ENCODE peak calls at places on chromosomes 2 and 18, in seven cellular contexts. N is AG04450, W is ascending aorta, Q is right lobe of liver, L is aorta, X is sigmoid colon, P is tibial artery. S is an unnamed sample. For H3K27me3, the result is how much of the 10 kb centered on the place peaks cover.

GRCh38 chr2:101942846-101943245 is 48.9 kb upstream of the IL1R2 start:
- DNase-seq in N (no peak), W (no peak), Q (no peak), L (no peak), X (no peak), P (no peak), S (no peak)

GRCh38 chr18:59957957-59958356 is 58.2 kb downstream of the PMAIP1 start:
- DNase-seq in N (peak), W (no peak), Q (no peak), L (no peak), X (no peak), P (no peak), S (peak)

GRCh38 chr2:171084128-171084527 is 76.6 kb downstream of the TLK1 start:
- DNase-seq in N (no peak), W (no peak), Q (no peak), L (no peak), X (no peak), P (no peak), S (no peak)

GRCh38 chr2:237291138-237291792 is 122.7 kb downstream of the COL6A3 start:
- DNase-seq in N (peak), W (peak), Q (peak), L (peak), X (peak), P (peak), S (peak)

GRCh38 chr2:206443735-206444527 is 599 bp downstream of the ADAM23 start:
- DNase-seq in N (no peak), W (no peak), Q (no peak), L (peak), X (no peak), P (no peak), S (peak)

GRCh38 chr18:67010916-67011315 is 407.0 kb upstream of the CDH19 start:
- DNase-seq in N (no peak), W (no peak), Q (no peak), L (no peak), X (no peak), P (no peak), S (peak)

GRCh38 chr2:156518160-156518559 is 82.0 kb downstream of the GPD2 start:
- DNase-seq in N (no peak), W (no peak), Q (no peak), L (no peak), X (no peak), P (no peak), S (no peak)

GRCh38 chr2:75315436-75315835 is 116.1 kb upstream of the TACR1 start:
- DNase-seq in N (no peak), W (no peak), Q (no peak), L (no peak), X (no peak), P (no peak), S (no peak)

GRCh38 chr2:150280255-150280654 is 207.2 kb downstream of the RND3 start:
- DNase-seq in N (peak), W (no peak), Q (no peak), L (no peak), X (peak), P (no peak), S (peak)

GRCh38 chr18:43875496-43875895 is 598.2 kb upstream of the SYT4 start:
- DNase-seq in N (no peak), W (no peak), Q (no peak), L (no peak), X (no peak), P (no peak), S (peak)

GRCh38 chr2:189783451-189783926 is 650 bp downstream of the ORMDL1 start:
- DNase-seq in N (no peak), W (no peak), Q (no peak), L (no peak), X (no peak), P (no peak), S (no peak)

GRCh38 chr2:54772531-54772930 is 49.1 kb downstream of the EML6 start:
- DNase-seq in N (no peak), W (no peak), Q (no peak), L (no peak), X (no peak), P (no peak), S (peak)
- H3K27me3 ChIP-seq in N (under half), W (under half), Q (under half), L (under half), X (under half), P (under half), S (under half)

GRCh38 chr2:176115883-176116813 is at the start of gene HOXD10:
- DNase-seq in N (no peak), W (peak), Q (no peak), L (peak), X (peak), P (no peak), S (no peak)

GRCh38 chr2:176114120-176114929 is 2.3 kb upstream of the HOXD10 start:
- DNase-seq in N (no peak), W (no peak), Q (no peak), L (no peak), X (no peak), P (no peak), S (no peak)

GRCh38 chr2:176112375-176113302 is 3.9 kb upstream of the HOXD10 start:
- DNase-seq in N (no peak), W (no peak), Q (no peak), L (no peak), X (no peak), P (no peak), S (no peak)

GRCh38 chr2:176117162-176117822 is 714 bp downstream of the HOXD10 start:
- DNase-seq in N (no peak), W (peak), Q (no peak), L (no peak), X (peak), P (no peak), S (no peak)

DNA sequence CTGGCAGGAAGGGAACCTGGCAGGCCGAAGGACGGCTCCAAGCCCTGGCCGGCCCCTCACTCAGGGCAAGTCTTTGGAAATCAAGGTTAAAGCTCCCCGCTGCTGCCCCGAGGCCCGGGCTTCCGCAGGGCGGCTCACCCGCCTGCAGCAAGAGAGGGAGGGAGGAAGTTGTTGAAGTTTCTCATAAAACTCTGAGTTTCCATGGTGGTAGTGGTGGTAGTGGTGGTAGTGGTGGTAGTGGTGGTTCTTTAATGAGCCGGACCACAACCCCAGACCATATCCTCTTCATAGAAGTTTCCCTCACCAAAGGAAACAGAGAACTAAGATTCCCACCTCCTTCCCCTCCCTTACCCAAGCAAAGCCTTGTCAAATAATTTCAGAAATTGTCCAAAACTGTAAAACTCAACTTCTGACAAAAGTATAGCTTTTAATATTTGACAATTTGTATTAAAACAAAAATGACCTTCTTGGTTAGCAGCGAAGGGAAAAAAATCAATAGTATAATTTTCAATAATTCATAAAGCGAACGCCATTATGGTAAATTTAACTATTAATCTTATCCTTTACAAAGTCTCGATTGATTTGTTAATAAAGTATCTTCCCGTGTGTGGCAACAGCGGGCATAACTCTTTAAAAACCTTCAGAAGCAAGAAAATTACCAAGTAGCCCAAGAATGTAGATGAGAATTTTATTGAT is 1.5 kb upstream of the HOXD10 start:
- DNase-seq in N (no peak), W (no peak), Q (no peak), L (no peak), X (no peak), P (no peak), S (no peak)
- H3K27me3 ChIP-seq in N (half or more), W (under half), Q (under half), L (under half), X (under half), P (half or more), S (half or more)

GRCh38 chr2:232520489-232520888 is 301 bp downstream of the PRSS56 start:
- DNase-seq in N (no peak), W (no peak), Q (no peak), L (no peak), X (no peak), P (no peak), S (no peak)
- H3K27me3 ChIP-seq in N (half or more), W (under half), Q (under half), L (under half), X (under half), P (half or more), S (half or more)

DNA sequence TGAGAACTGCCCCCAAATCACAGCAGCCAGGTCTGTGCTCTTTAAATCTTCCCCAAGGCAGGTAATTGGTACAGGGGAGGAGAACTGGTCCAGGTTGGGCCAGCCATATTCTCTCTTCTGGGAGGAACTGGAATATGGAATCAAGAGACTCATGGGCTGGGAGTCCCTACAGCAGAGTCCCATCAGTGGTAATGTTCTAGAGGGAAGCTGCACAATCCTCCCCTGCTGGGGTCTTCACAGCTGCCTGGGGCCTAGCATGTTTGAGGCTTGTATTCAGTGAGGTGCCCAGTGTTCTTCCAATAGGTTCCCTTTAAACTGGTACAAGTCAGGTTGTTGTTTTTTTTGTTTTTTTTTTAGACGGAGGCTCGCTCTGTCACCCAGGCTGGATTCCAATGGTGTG is 21.1 kb upstream of the EGR4 start:
- DNase-seq in N (no peak), W (no peak), Q (no peak), L (no peak), X (no peak), P (no peak), S (no peak)
- H3K27me3 ChIP-seq in N (under half), W (under half), Q (under half), L (under half), X (under half), P (under half), S (under half)